ENCODE peak calls at places on chromosome 21, in six cellular contexts. One of them, this sample, is unnamed.

GRCh38 chr21:25186278-25186677 is 421.0 kb downstream of the MRPL39 start:
- DNase-seq in cardiac fibroblast: no peak
- DNase-seq in MM.1S: no peak
- DNase-seq in thoracic aorta: no peak
- DNase-seq in AG09309: no peak
- DNase-seq in lower lobe of right lung: no peak
- DNase-seq in this sample: no peak

GRCh38 chr21:15309721-15310120 is 244.9 kb upstream of the NRIP1 start:
- DNase-seq in MM.1S: no peak
- DNase-seq in AG09309: no peak
- DNase-seq in cardiac fibroblast: peak; percentile 43
- DNase-seq in lower lobe of right lung: no peak
- DNase-seq in thoracic aorta: no peak
- DNase-seq in this sample: no peak

GRCh38 chr21:42308914-42309752 is 6.1 kb downstream of the TFF3 start:
- DNase-seq in MM.1S: peak; percentile 32
- DNase-seq in lower lobe of right lung: no peak
- DNase-seq in cardiac fibroblast: no peak
- DNase-seq in AG09309: no peak
- DNase-seq in thoracic aorta: no peak
- DNase-seq in this sample: no peak

GRCh38 chr21:46187251-46187650 is 3.0 kb upstream of the SPATC1L start:
- DNase-seq in lower lobe of right lung: no peak
- DNase-seq in cardiac fibroblast: no peak
- DNase-seq in AG09309: no peak
- DNase-seq in MM.1S: no peak
- DNase-seq in thoracic aorta: no peak
- DNase-seq in this sample: no peak

GRCh38 chr21:25670726-25671125 is 31.7 kb downstream of the JAM2 start:
- DNase-seq in thoracic aorta: no peak
- DNase-seq in AG09309: peak; percentile 28
- DNase-seq in cardiac fibroblast: peak; percentile 36
- DNase-seq in MM.1S: no peak
- DNase-seq in lower lobe of right lung: no peak
- DNase-seq in this sample: peak; percentile 81

GRCh38 chr21:41705546-41706262 is 61.1 kb downstream of the RIPK4 start:
- DNase-seq in cardiac fibroblast: no peak
- DNase-seq in lower lobe of right lung: no peak
- DNase-seq in MM.1S: no peak
- DNase-seq in AG09309: no peak
- DNase-seq in thoracic aorta: no peak
- DNase-seq in this sample: no peak

GRCh38 chr21:41185802-41186201 is 17.8 kb downstream of the BACE2 start:
- DNase-seq in MM.1S: peak; percentile 26
- DNase-seq in cardiac fibroblast: no peak
- DNase-seq in thoracic aorta: no peak
- DNase-seq in AG09309: no peak
- DNase-seq in lower lobe of right lung: no peak
- DNase-seq in this sample: no peak

GRCh38 chr21:35190201-35190701 is 141.1 kb upstream of the RUNX1 start:
- DNase-seq in MM.1S: no peak
- DNase-seq in lower lobe of right lung: no peak
- DNase-seq in thoracic aorta: no peak
- DNase-seq in cardiac fibroblast: peak; percentile 46
- DNase-seq in AG09309: no peak
- DNase-seq in this sample: no peak

GRCh38 chr21:39483917-39484316 is 32.1 kb downstream of the SH3BGR start:
- DNase-seq in cardiac fibroblast: peak; percentile 5
- DNase-seq in thoracic aorta: no peak
- DNase-seq in lower lobe of right lung: no peak
- DNase-seq in AG09309: peak; percentile 32
- DNase-seq in MM.1S: no peak
- DNase-seq in this sample: peak; percentile 14

GRCh38 chr21:39175154-39175553 is 8.1 kb downstream of the PSMG1 start:
- DNase-seq in thoracic aorta: no peak
- DNase-seq in cardiac fibroblast: peak; percentile 63
- DNase-seq in AG09309: no peak
- DNase-seq in lower lobe of right lung: no peak
- DNase-seq in MM.1S: peak; percentile 31
- DNase-seq in this sample: no peak

GRCh38 chr21:15291621-15292266 is 226.9 kb upstream of the NRIP1 start:
- DNase-seq in AG09309: no peak
- DNase-seq in MM.1S: no peak
- DNase-seq in thoracic aorta: no peak
- DNase-seq in lower lobe of right lung: no peak
- DNase-seq in cardiac fibroblast: no peak
- DNase-seq in this sample: no peak

GRCh38 chr21:30153697-30154340 is 12.8 kb downstream of the CLDN17 start:
- DNase-seq in thoracic aorta: no peak
- DNase-seq in AG09309: no peak
- DNase-seq in cardiac fibroblast: no peak
- DNase-seq in lower lobe of right lung: no peak
- DNase-seq in MM.1S: no peak
- DNase-seq in this sample: no peak

GRCh38 chr21:17848228-17848627 is 29.1 kb upstream of the C21orf91 start:
- DNase-seq in AG09309: peak; percentile 65
- DNase-seq in lower lobe of right lung: no peak
- DNase-seq in thoracic aorta: no peak
- DNase-seq in MM.1S: no peak
- DNase-seq in cardiac fibroblast: peak; percentile 92
- DNase-seq in this sample: peak; percentile 95

GRCh38 chr21:35015435-35016024 is 33.6 kb downstream of the RUNX1 start:
- DNase-seq in thoracic aorta: no peak
- DNase-seq in lower lobe of right lung: no peak
- DNase-seq in MM.1S: no peak
- DNase-seq in cardiac fibroblast: no peak
- DNase-seq in AG09309: no peak
- DNase-seq in this sample: no peak

GRCh38 chr21:46206163-46207005 is 22.1 kb upstream of the SPATC1L start:
- DNase-seq in AG09309: no peak
- DNase-seq in MM.1S: no peak
- DNase-seq in thoracic aorta: no peak
- DNase-seq in lower lobe of right lung: peak; percentile 35
- DNase-seq in cardiac fibroblast: no peak
- DNase-seq in this sample: no peak

GRCh38 chr21:41901099-41901498 is 22.0 kb upstream of the PRDM15 start:
- DNase-seq in thoracic aorta: no peak
- DNase-seq in MM.1S: no peak
- DNase-seq in lower lobe of right lung: no peak
- DNase-seq in cardiac fibroblast: no peak
- DNase-seq in AG09309: no peak
- DNase-seq in this sample: no peak

GRCh38 chr21:42337830-42338729 is 12.7 kb downstream of the TFF2 start:
- DNase-seq in cardiac fibroblast: peak; percentile 49
- DNase-seq in AG09309: no peak
- DNase-seq in lower lobe of right lung: peak; percentile 86
- DNase-seq in MM.1S: peak; percentile 51
- DNase-seq in thoracic aorta: no peak
- DNase-seq in this sample: peak; percentile 1

GRCh38 chr21:15617968-15618367 is 111.8 kb upstream of the USP25 start:
- DNase-seq in MM.1S: no peak
- DNase-seq in thoracic aorta: no peak
- DNase-seq in cardiac fibroblast: peak; percentile 88
- DNase-seq in AG09309: no peak
- DNase-seq in lower lobe of right lung: no peak
- DNase-seq in this sample: no peak

GRCh38 chr21:43916691-43917514 is 51.9 kb downstream of the AGPAT3 start:
- DNase-seq in MM.1S: peak; percentile 83
- DNase-seq in lower lobe of right lung: peak; percentile 46
- DNase-seq in thoracic aorta: no peak
- DNase-seq in cardiac fibroblast: no peak
- DNase-seq in AG09309: no peak
- DNase-seq in this sample: no peak

GRCh38 chr21:14630556-14631069 is 84.5 kb upstream of the SAMSN1 start:
- DNase-seq in cardiac fibroblast: peak; percentile 23
- DNase-seq in thoracic aorta: no peak
- DNase-seq in MM.1S: no peak
- DNase-seq in lower lobe of right lung: no peak
- DNase-seq in AG09309: no peak
- DNase-seq in this sample: no peak

GRCh38 chr21:43367296-43367695 is 59.6 kb downstream of the SIK1 start:
- DNase-seq in cardiac fibroblast: no peak
- DNase-seq in lower lobe of right lung: no peak
- DNase-seq in thoracic aorta: no peak
- DNase-seq in MM.1S: no peak
- DNase-seq in AG09309: no peak
- DNase-seq in this sample: no peak

GRCh38 chr21:42707207-42707830 is 53.9 kb downstream of the PDE9A start:
- DNase-seq in lower lobe of right lung: no peak
- DNase-seq in AG09309: no peak
- DNase-seq in thoracic aorta: no peak
- DNase-seq in cardiac fibroblast: no peak
- DNase-seq in MM.1S: no peak
- DNase-seq in this sample: no peak

GRCh38 chr21:38340131-38340530 is 83.3 kb downstream of the KCNJ15 start:
- DNase-seq in MM.1S: no peak
- DNase-seq in AG09309: no peak
- DNase-seq in thoracic aorta: no peak
- DNase-seq in lower lobe of right lung: no peak
- DNase-seq in cardiac fibroblast: no peak
- DNase-seq in this sample: no peak

GRCh38 chr21:25441835-25442234 is 165.4 kb downstream of the MRPL39 start:
- DNase-seq in MM.1S: no peak
- DNase-seq in thoracic aorta: no peak
- DNase-seq in AG09309: no peak
- DNase-seq in cardiac fibroblast: no peak
- DNase-seq in lower lobe of right lung: no peak
- DNase-seq in this sample: no peak

GRCh38 chr21:35044770-35045538 is 4.1 kb downstream of the RUNX1 start:
- DNase-seq in MM.1S: no peak
- DNase-seq in thoracic aorta: no peak
- DNase-seq in lower lobe of right lung: no peak
- DNase-seq in cardiac fibroblast: no peak
- DNase-seq in AG09309: no peak
- DNase-seq in this sample: no peak

GRCh38 chr21:34198232-34199120 is 125.1 kb downstream of the MRPS6 start:
- DNase-seq in cardiac fibroblast: no peak
- DNase-seq in lower lobe of right lung: no peak
- DNase-seq in AG09309: no peak
- DNase-seq in MM.1S: no peak
- DNase-seq in thoracic aorta: no peak
- DNase-seq in this sample: no peak

GRCh38 chr21:42088148-42088547 is 17.0 kb downstream of the UMODL1 start:
- DNase-seq in lower lobe of right lung: no peak
- DNase-seq in thoracic aorta: no peak
- DNase-seq in cardiac fibroblast: no peak
- DNase-seq in AG09309: no peak
- DNase-seq in MM.1S: no peak
- DNase-seq in this sample: no peak

DNA sequence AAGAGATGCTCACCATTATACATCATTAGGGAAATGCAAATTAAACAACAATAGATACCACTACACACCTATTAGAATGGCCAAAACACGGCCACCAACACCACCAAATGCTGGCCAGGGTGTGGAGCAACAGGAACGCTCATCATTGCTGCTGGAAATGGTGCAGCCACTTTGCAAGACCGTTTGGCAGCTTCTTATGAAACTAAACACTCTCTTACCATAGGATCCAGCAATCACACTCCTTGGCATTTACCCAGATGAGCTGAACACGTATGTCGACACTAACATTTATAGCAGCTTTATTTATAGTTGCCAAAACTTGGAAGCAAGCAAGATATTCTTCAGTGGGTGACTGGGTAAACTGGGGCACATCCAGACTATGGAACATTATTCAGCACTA is 28.9 kb upstream of the ADARB1 start:
- DNase-seq in AG09309: no peak
- DNase-seq in cardiac fibroblast: peak; percentile 70
- DNase-seq in lower lobe of right lung: no peak
- DNase-seq in MM.1S: no peak
- DNase-seq in thoracic aorta: no peak
- DNase-seq in this sample: peak; percentile 55
- H3K4me3 ChIP-seq in AG09309: no peak overlapping the region
- H3K4me3 ChIP-seq in cardiac fibroblast: no peak overlapping the region
- H3K4me3 ChIP-seq in lower lobe of right lung: no peak overlapping the region
- H3K4me3 ChIP-seq in MM.1S: no peak overlapping the region
- H3K4me3 ChIP-seq in thoracic aorta: no peak overlapping the region
- H3K4me3 ChIP-seq in this sample: no peak overlapping the region

GRCh38 chr21:27423906-27424595 is 457.2 kb upstream of the ADAMTS5 start:
- DNase-seq in AG09309: peak; percentile 61
- DNase-seq in thoracic aorta: no peak
- DNase-seq in MM.1S: no peak
- DNase-seq in cardiac fibroblast: peak; percentile 73
- DNase-seq in lower lobe of right lung: no peak
- DNase-seq in this sample: peak; percentile 25

GRCh38 chr21:27424601-27425000 is 457.7 kb upstream of the ADAMTS5 start:
- DNase-seq in lower lobe of right lung: no peak
- DNase-seq in AG09309: no peak
- DNase-seq in MM.1S: no peak
- DNase-seq in thoracic aorta: no peak
- DNase-seq in cardiac fibroblast: peak; percentile 49
- DNase-seq in this sample: peak; percentile 69

GRCh38 chr21:27426196-27426595 is 459.3 kb upstream of the ADAMTS5 start:
- DNase-seq in cardiac fibroblast: peak; percentile 10
- DNase-seq in lower lobe of right lung: no peak
- DNase-seq in MM.1S: no peak
- DNase-seq in AG09309: no peak
- DNase-seq in thoracic aorta: no peak
- DNase-seq in this sample: no peak

GRCh38 chr21:27425574-27425973 is 458.7 kb upstream of the ADAMTS5 start:
- DNase-seq in thoracic aorta: no peak
- DNase-seq in MM.1S: no peak
- DNase-seq in lower lobe of right lung: no peak
- DNase-seq in cardiac fibroblast: peak; percentile 75
- DNase-seq in AG09309: peak; percentile 35
- DNase-seq in this sample: peak; percentile 90

GRCh38 chr21:27425172-27425571 is 458.3 kb upstream of the ADAMTS5 start:
- DNase-seq in lower lobe of right lung: no peak
- DNase-seq in AG09309: no peak
- DNase-seq in cardiac fibroblast: peak; percentile 21
- DNase-seq in thoracic aorta: no peak
- DNase-seq in MM.1S: no peak
- DNase-seq in this sample: peak; percentile 51
- TF ChIP-seq CTCF in lower lobe of right lung: no peak
- TF ChIP-seq CTCF in AG09309: no peak
- TF ChIP-seq CTCF in cardiac fibroblast: no peak
- TF ChIP-seq CTCF in thoracic aorta: no peak
- TF ChIP-seq CTCF in MM.1S: no peak
- TF ChIP-seq CTCF in this sample: no peak

DNA sequence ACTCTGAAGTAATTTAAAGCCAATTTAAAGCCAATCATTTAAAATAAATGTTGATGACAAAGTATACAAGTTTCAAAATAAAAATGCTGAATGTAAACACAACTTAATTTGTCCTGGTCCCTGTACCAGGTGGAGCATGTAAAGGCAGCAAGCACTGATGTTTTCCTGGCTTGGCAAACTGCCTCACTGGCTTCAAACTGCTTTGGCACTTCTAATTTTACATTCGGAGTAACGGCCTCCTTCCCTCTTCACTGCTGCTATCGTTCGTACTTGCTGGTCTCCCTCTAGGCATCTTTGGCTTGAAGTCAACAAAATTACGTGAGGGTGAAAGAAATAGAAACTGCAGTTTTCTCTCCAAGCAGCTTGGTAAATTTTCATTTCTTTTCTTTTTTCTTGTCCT is 287.9 kb downstream of the LTN1 start:
- DNase-seq in MM.1S: no peak
- DNase-seq in AG09309: no peak
- DNase-seq in thoracic aorta: no peak
- DNase-seq in lower lobe of right lung: no peak
- DNase-seq in cardiac fibroblast: no peak
- DNase-seq in this sample: peak; percentile 35
- H3K4me3 ChIP-seq in MM.1S: no peak overlapping the region
- H3K4me3 ChIP-seq in AG09309: no peak overlapping the region
- H3K4me3 ChIP-seq in thoracic aorta: peak overlapping the region; percentile 36
- H3K4me3 ChIP-seq in lower lobe of right lung: no peak overlapping the region
- H3K4me3 ChIP-seq in cardiac fibroblast: no peak overlapping the region
- H3K4me3 ChIP-seq in this sample: no peak overlapping the region

GRCh38 chr21:31755027-31755426 is 23.1 kb upstream of the SCAF4 start:
- DNase-seq in AG09309: no peak
- DNase-seq in cardiac fibroblast: no peak
- DNase-seq in lower lobe of right lung: no peak
- DNase-seq in MM.1S: no peak
- DNase-seq in thoracic aorta: no peak
- DNase-seq in this sample: no peak
- TF ChIP-seq CTCF in AG09309: no peak
- TF ChIP-seq CTCF in cardiac fibroblast: no peak
- TF ChIP-seq CTCF in lower lobe of right lung: no peak
- TF ChIP-seq CTCF in MM.1S: no peak
- TF ChIP-seq CTCF in thoracic aorta: no peak
- TF ChIP-seq CTCF in this sample: no peak

This sample was measured in foreskin fibroblast.